ENCODE peak calls at places on chromosomes 2 and 18, in seven cellular contexts. T is cardiac muscle cell; H is CD8-positive, alpha-beta T cell; V is prostate gland; U is adrenal gland; Y is fibroblast of lung; E is AG04450. O is an unnamed sample. For H3K27me3, the result is how much of the 10 kb centered on the place peaks cover.

GRCh38 chr2:43605079-43605655 is 9.3 kb upstream of the THADA start:
- DNase-seq in T (peak), H (no peak), V (no peak), U (no peak), Y (peak), E (no peak), O (peak)

GRCh38 chr2:142542431-142542910 is 335.0 kb upstream of the KYNU start:
- DNase-seq in T (no peak), H (no peak), V (no peak), U (no peak), Y (no peak), E (no peak), O (no peak)

GRCh38 chr18:70036771-70037452 is 89.2 kb upstream of the CD226 start:
- DNase-seq in T (no peak), H (no peak), V (no peak), U (no peak), Y (no peak), E (no peak), O (no peak)

GRCh38 chr2:185222311-185222710 is 516.3 kb upstream of the FSIP2 start:
- DNase-seq in T (no peak), H (no peak), V (no peak), U (no peak), Y (peak), E (no peak), O (no peak)

GRCh38 chr2:113977660-113978523 is 88.0 kb downstream of the ACTR3 start:
- DNase-seq in T (no peak), H (no peak), V (no peak), U (peak), Y (peak), E (peak), O (peak)

GRCh38 chr2:130933501-130933900 is 96.8 kb downstream of the ARHGEF4 start:
- DNase-seq in T (no peak), H (no peak), V (no peak), U (no peak), Y (no peak), E (no peak), O (no peak)

GRCh38 chr2:128260239-128261138 is 58.2 kb downstream of the HS6ST1 start:
- DNase-seq in T (no peak), H (no peak), V (peak), U (peak), Y (peak), E (no peak), O (peak)

GRCh38 chr2:111668741-111669140 is 215.3 kb downstream of the ANAPC1 start:
- DNase-seq in T (no peak), H (no peak), V (no peak), U (peak), Y (no peak), E (no peak), O (no peak)

GRCh38 chr2:82837588-82838304 is 1621.3 kb downstream of the SUCLG1 start:
- DNase-seq in T (no peak), H (no peak), V (no peak), U (no peak), Y (peak), E (peak), O (peak)

GRCh38 chr2:157784169-157784822 is 91.8 kb downstream of the ACVR1 start:
- DNase-seq in T (no peak), H (no peak), V (peak), U (no peak), Y (peak), E (no peak), O (peak)

GRCh38 chr2:62685986-62686625 is 19.4 kb upstream of the EHBP1 start:
- DNase-seq in T (no peak), H (no peak), V (no peak), U (no peak), Y (no peak), E (no peak), O (no peak)

GRCh38 chr2:74894261-74895030 is 60.5 kb downstream of the HK2 start:
- DNase-seq in T (no peak), H (no peak), V (no peak), U (peak), Y (peak), E (no peak), O (peak)

GRCh38 chr2:203201426-203201825 is 37.4 kb upstream of the CYP20A1 start:
- DNase-seq in T (no peak), H (no peak), V (no peak), U (no peak), Y (no peak), E (no peak), O (no peak)

DNA sequence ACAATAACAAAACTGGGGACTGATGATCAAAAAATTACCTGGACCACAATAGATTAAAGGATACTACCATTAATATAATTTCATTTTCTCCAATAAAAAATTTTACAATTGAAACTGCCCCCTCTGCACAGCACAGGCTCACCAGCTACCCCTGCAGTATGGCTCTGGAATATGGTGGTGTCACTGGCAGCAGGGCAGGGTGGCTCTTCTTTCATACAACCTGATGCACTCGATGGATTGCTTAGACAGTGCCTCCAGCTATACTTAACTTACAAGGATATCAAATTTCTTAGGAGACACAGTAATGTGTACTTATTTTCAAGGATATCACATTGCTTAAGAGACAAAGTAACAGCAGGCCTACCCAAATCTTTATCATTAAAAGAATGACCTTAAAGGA is 124.0 kb downstream of the PRELID3A start:
- DNase-seq in T (no peak), H (no peak), V (no peak), U (no peak), Y (no peak), E (no peak), O (no peak)
- TF ChIP-seq CTCF in T (peak), H (no peak), V (no peak), U (no peak), Y (no peak), E (peak), O (no peak)

GRCh38 chr2:176173679-176174381 is 14.6 kb upstream of the HOXD1 start:
- DNase-seq in T (no peak), H (no peak), V (no peak), U (no peak), Y (peak), E (no peak), O (no peak)

GRCh38 chr2:176171331-176172006 is 14.4 kb downstream of the HOXD3 start:
- DNase-seq in T (no peak), H (no peak), V (no peak), U (no peak), Y (peak), E (no peak), O (no peak)

GRCh38 chr2:176174382-176174834 is 14.1 kb upstream of the HOXD1 start:
- DNase-seq in T (no peak), H (no peak), V (no peak), U (no peak), Y (peak), E (no peak), O (no peak)

GRCh38 chr2:176172007-176172747 is 15.1 kb downstream of the HOXD3 start:
- DNase-seq in T (no peak), H (no peak), V (no peak), U (no peak), Y (peak), E (no peak), O (no peak)

DNA sequence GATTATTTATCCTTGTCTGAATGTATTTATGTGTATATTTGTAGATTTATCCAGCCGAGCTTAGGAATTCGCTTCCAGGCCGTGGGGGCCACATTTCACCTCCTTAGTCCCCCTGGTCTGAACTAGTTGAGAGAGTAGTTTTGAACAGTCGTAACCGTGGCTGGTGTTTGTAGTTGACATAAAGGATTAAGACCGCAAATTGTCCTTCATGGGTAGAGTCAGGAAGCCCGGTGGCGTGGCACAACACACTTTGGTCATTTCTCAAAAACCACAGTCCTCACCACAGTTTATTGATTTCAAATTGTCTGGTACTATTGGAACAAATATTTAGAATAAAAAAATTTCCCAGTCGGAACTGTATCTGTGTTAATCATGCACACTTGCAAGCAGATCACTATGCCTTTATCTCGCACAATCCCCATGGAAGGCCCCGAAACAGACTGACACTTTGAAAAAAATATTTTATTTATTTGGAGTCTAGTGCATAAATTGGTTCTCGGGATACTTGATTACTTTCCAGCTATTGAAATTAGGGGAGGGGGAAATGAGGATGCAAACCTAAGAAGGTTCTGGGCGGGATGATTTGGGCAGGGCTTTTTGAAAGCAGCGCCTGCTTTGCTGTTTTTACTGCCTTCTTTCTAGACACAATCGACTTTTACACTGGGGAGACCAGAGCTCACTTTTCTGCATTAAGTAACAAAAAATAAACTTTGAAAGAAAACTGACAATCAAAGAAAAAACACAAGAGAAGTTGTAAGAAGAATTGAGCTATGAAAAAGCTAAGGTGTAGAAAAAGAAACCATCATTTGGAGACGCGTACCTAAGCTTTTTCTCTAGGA is 15.5 kb upstream of the HOXD1 start:
- DNase-seq in T (no peak), H (no peak), V (no peak), U (no peak), Y (peak), E (no peak), O (no peak)
- H3K27me3 ChIP-seq in T (half or more), H (half or more), V (under half), U (under half), Y (under half), E (half or more), O (under half)

DNA sequence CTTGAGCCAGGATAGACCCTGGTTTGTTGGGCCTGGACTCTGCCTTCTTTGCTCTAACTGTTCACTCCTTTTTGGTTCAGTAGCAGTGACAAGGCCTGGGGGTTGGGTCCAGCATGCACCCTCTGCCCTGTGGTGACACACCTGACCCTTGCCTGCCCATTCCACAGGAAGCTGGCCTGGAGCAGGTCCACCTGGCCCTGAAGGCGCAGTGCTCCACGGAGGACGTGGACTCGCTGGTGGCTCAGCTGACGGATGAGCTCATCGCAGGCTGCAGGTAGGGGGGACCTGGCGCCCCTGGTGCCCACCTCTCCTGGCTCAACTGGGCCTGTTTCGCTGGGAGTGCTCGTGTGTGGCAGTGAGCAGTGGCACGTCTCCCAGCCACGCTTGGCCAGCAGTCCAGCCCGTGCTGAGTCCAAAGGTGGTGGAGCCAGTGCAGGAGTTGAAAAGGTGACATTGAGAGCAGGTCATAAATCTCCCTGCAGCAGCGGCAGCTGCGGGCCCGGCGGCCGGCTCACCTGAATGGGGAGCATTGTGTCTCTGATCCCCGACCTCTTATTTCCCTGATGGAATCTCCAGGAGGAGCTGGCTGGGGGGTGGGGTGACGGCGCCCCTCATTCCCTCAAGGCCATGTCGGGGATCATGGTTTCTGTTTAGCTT is 102.6 kb downstream of the DYSF start:
- DNase-seq in T (no peak), H (no peak), V (no peak), U (no peak), Y (no peak), E (no peak), O (no peak)
- TF ChIP-seq CTCF in T (no peak), H (no peak), V (no peak), U (no peak), Y (no peak), E (no peak), O (no peak)

GRCh38 chr2:9478526-9478925 is 4.2 kb downstream of the IAH1 start:
- DNase-seq in T (no peak), H (no peak), V (no peak), U (no peak), Y (no peak), E (no peak), O (no peak)
- H3K27me3 ChIP-seq in T (under half), H (under half), V (under half), U (under half), Y (under half), E (under half), O (under half)

GRCh38 chr2:69720404-69720803 is 21.5 kb upstream of the ANXA4 start:
- DNase-seq in T (no peak), H (no peak), V (no peak), U (no peak), Y (no peak), E (no peak), O (no peak)
- TF ChIP-seq CTCF in T (peak), H (no peak), V (no peak), U (no peak), Y (peak), E (peak), O (peak)

O was measured in kidney epithelial cell.